ENCODE peak calls at places on chromosome 6, in six cellular contexts. One of them, this sample, is unnamed.

GRCh38 chr6:4017847-4018193 is 61.1 kb downstream of the FAM217A start:
- DNase-seq in GM12864: no peak
- DNase-seq in GM10248: peak; percentile 26
- DNase-seq in fibroblast of lung: peak; percentile 48
- DNase-seq in cardiac muscle cell: peak; percentile 46
- DNase-seq in heart left ventricle: no peak
- DNase-seq in this sample: peak; percentile 21

GRCh38 chr6:136138003-136138402 is 112.1 kb downstream of the MTFR2 start:
- DNase-seq in GM12864: no peak
- DNase-seq in GM10248: no peak
- DNase-seq in fibroblast of lung: no peak
- DNase-seq in cardiac muscle cell: no peak
- DNase-seq in heart left ventricle: no peak
- DNase-seq in this sample: no peak

GRCh38 chr6:116282698-116283097 is 3.0 kb upstream of the TSPYL1 start:
- DNase-seq in GM12864: no peak
- DNase-seq in GM10248: no peak
- DNase-seq in fibroblast of lung: no peak
- DNase-seq in cardiac muscle cell: no peak
- DNase-seq in heart left ventricle: no peak
- DNase-seq in this sample: no peak

GRCh38 chr6:159874475-159874874 is 16.3 kb upstream of the MAS1 start:
- DNase-seq in GM12864: no peak
- DNase-seq in GM10248: no peak
- DNase-seq in fibroblast of lung: peak; percentile 21
- DNase-seq in cardiac muscle cell: peak; percentile 80
- DNase-seq in heart left ventricle: peak; percentile 60
- DNase-seq in this sample: no peak

GRCh38 chr6:38801305-38801704 is 86.2 kb downstream of the DNAH8 start:
- DNase-seq in GM12864: no peak
- DNase-seq in GM10248: no peak
- DNase-seq in fibroblast of lung: no peak
- DNase-seq in cardiac muscle cell: no peak
- DNase-seq in heart left ventricle: no peak
- DNase-seq in this sample: no peak

GRCh38 chr6:119683022-119683421 is 333.5 kb upstream of the MAN1A1 start:
- DNase-seq in GM12864: no peak
- DNase-seq in GM10248: no peak
- DNase-seq in fibroblast of lung: no peak
- DNase-seq in cardiac muscle cell: no peak
- DNase-seq in heart left ventricle: no peak
- DNase-seq in this sample: no peak

GRCh38 chr6:135182120-135182992 is 1.2 kb downstream of the MYB start:
- DNase-seq in GM12864: no peak
- DNase-seq in GM10248: peak; percentile 28
- DNase-seq in fibroblast of lung: peak; percentile 6
- DNase-seq in cardiac muscle cell: peak; percentile 18
- DNase-seq in heart left ventricle: no peak
- DNase-seq in this sample: peak; percentile 48

GRCh38 chr6:9527679-9528286 is 887.1 kb downstream of the TFAP2A start:
- DNase-seq in GM12864: no peak
- DNase-seq in GM10248: no peak
- DNase-seq in fibroblast of lung: peak; percentile 52
- DNase-seq in cardiac muscle cell: peak; percentile 48
- DNase-seq in heart left ventricle: no peak
- DNase-seq in this sample: no peak

GRCh38 chr6:109478222-109478805 is 4.7 kb downstream of the ZBTB24 start:
- DNase-seq in GM12864: no peak
- DNase-seq in GM10248: no peak
- DNase-seq in fibroblast of lung: no peak
- DNase-seq in cardiac muscle cell: no peak
- DNase-seq in heart left ventricle: no peak
- DNase-seq in this sample: no peak

GRCh38 chr6:2900221-2900807 is 2.8 kb downstream of the SERPINB9 start:
- DNase-seq in GM12864: no peak
- DNase-seq in GM10248: no peak
- DNase-seq in fibroblast of lung: no peak
- DNase-seq in cardiac muscle cell: no peak
- DNase-seq in heart left ventricle: no peak
- DNase-seq in this sample: no peak

GRCh38 chr6:146850238-146850896 is 251.6 kb downstream of the ADGB start:
- DNase-seq in GM12864: no peak
- DNase-seq in GM10248: no peak
- DNase-seq in fibroblast of lung: peak; percentile 58
- DNase-seq in cardiac muscle cell: peak; percentile 80
- DNase-seq in heart left ventricle: no peak
- DNase-seq in this sample: no peak

GRCh38 chr6:100482698-100483097 is 18.0 kb upstream of the SIM1 start:
- DNase-seq in GM12864: no peak
- DNase-seq in GM10248: no peak
- DNase-seq in fibroblast of lung: no peak
- DNase-seq in cardiac muscle cell: no peak
- DNase-seq in heart left ventricle: no peak
- DNase-seq in this sample: no peak

GRCh38 chr6:139164001-139164400 is 29.1 kb downstream of the HECA start:
- DNase-seq in GM12864: no peak
- DNase-seq in GM10248: no peak
- DNase-seq in fibroblast of lung: no peak
- DNase-seq in cardiac muscle cell: no peak
- DNase-seq in heart left ventricle: no peak
- DNase-seq in this sample: no peak

GRCh38 chr6:44199883-44200282 is 16.8 kb upstream of the MYMX start:
- DNase-seq in GM12864: no peak
- DNase-seq in GM10248: no peak
- DNase-seq in fibroblast of lung: no peak
- DNase-seq in cardiac muscle cell: no peak
- DNase-seq in heart left ventricle: no peak
- DNase-seq in this sample: no peak

GRCh38 chr6:134774244-134774643 is 175.7 kb downstream of the ALDH8A1 start:
- DNase-seq in GM12864: no peak
- DNase-seq in GM10248: no peak
- DNase-seq in fibroblast of lung: peak; percentile 94
- DNase-seq in cardiac muscle cell: peak; percentile 72
- DNase-seq in heart left ventricle: no peak
- DNase-seq in this sample: no peak

GRCh38 chr6:138291036-138291848 is 73.0 kb upstream of the PBOV1 start:
- DNase-seq in GM12864: no peak
- DNase-seq in GM10248: no peak
- DNase-seq in fibroblast of lung: no peak
- DNase-seq in cardiac muscle cell: no peak
- DNase-seq in heart left ventricle: no peak
- DNase-seq in this sample: no peak

GRCh38 chr6:100881707-100882040 is 545 bp upstream of the ASCC3 start:
- DNase-seq in GM12864: no peak
- DNase-seq in GM10248: no peak
- DNase-seq in fibroblast of lung: peak; percentile 37
- DNase-seq in cardiac muscle cell: no peak
- DNase-seq in heart left ventricle: no peak
- DNase-seq in this sample: peak; percentile 14

GRCh38 chr6:46963626-46964025 is 41.9 kb upstream of the ADGRF5 start:
- DNase-seq in GM12864: no peak
- DNase-seq in GM10248: no peak
- DNase-seq in fibroblast of lung: no peak
- DNase-seq in cardiac muscle cell: peak; percentile 90
- DNase-seq in heart left ventricle: peak; percentile 47
- DNase-seq in this sample: no peak

GRCh38 chr6:158819213-158819976 is at the start of gene EZR:
- DNase-seq in GM12864: no peak
- DNase-seq in GM10248: peak; percentile 94
- DNase-seq in fibroblast of lung: peak; percentile 59
- DNase-seq in cardiac muscle cell: peak; percentile 80
- DNase-seq in heart left ventricle: peak; percentile 85
- DNase-seq in this sample: peak; percentile 97

GRCh38 chr6:165403006-165403405 is 93.6 kb upstream of the C6orf118 start:
- DNase-seq in GM12864: no peak
- DNase-seq in GM10248: no peak
- DNase-seq in fibroblast of lung: no peak
- DNase-seq in cardiac muscle cell: no peak
- DNase-seq in heart left ventricle: no peak
- DNase-seq in this sample: no peak

GRCh38 chr6:34514593-34515472 is 41.3 kb downstream of the SPDEF start:
- DNase-seq in GM12864: no peak
- DNase-seq in GM10248: no peak
- DNase-seq in fibroblast of lung: peak; percentile 77
- DNase-seq in cardiac muscle cell: peak; percentile 88
- DNase-seq in heart left ventricle: peak; percentile 37
- DNase-seq in this sample: no peak

GRCh38 chr6:122733259-122733658 is 46.3 kb upstream of the FABP7 start:
- DNase-seq in GM12864: no peak
- DNase-seq in GM10248: no peak
- DNase-seq in fibroblast of lung: no peak
- DNase-seq in cardiac muscle cell: no peak
- DNase-seq in heart left ventricle: no peak
- DNase-seq in this sample: no peak

GRCh38 chr6:101765281-101765680 is 371.8 kb downstream of the GRIK2 start:
- DNase-seq in GM12864: no peak
- DNase-seq in GM10248: no peak
- DNase-seq in fibroblast of lung: no peak
- DNase-seq in cardiac muscle cell: no peak
- DNase-seq in heart left ventricle: no peak
- DNase-seq in this sample: no peak

GRCh38 chr6:157196391-157196790 is 126.9 kb downstream of the TMEM242 start:
- DNase-seq in GM12864: no peak
- DNase-seq in GM10248: no peak
- DNase-seq in fibroblast of lung: no peak
- DNase-seq in cardiac muscle cell: no peak
- DNase-seq in heart left ventricle: no peak
- DNase-seq in this sample: no peak

DNA sequence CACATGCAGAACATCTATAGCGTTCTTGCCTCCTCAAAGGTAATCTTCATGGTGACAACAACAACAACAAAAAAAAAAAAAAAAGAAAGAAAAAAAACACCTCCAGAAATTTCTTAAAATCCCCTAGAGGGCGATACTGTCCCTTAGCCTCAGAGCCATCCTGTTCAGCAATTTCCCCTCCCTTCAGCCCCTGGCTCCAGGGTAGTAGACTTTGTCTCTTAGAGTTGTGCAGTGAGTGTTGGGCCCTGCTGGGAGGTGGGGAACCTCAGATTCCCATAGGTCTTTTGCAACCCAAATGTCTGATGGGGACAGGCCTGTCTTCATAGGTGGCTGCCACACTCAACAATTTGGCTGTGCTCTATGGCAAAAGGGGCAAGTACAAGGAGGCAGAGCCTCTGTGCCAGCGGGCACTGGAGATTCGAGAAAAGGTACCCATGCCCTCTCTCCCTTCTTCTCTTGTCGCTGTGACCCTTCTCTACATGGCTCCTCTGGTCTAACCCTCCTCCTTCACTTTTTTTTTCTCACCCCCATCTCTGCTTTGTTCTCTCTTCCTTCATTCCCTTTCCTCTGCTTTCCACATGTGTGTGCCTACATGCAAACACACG is 6.0 kb upstream of the PTK7 start:
- DNase-seq in GM12864: no peak
- DNase-seq in GM10248: peak; percentile 77
- DNase-seq in fibroblast of lung: peak; percentile 87
- DNase-seq in cardiac muscle cell: peak; percentile 86
- DNase-seq in heart left ventricle: no peak
- DNase-seq in this sample: peak; percentile 82
- TF ChIP-seq CTCF in GM12864: peak; percentile 55
- TF ChIP-seq CTCF in GM10248: peak; percentile 11
- TF ChIP-seq CTCF in fibroblast of lung: peak; percentile 60
- TF ChIP-seq CTCF in cardiac muscle cell: peak; percentile 57
- TF ChIP-seq CTCF in heart left ventricle: peak; percentile 44
- TF ChIP-seq CTCF in this sample: no peak

DNA sequence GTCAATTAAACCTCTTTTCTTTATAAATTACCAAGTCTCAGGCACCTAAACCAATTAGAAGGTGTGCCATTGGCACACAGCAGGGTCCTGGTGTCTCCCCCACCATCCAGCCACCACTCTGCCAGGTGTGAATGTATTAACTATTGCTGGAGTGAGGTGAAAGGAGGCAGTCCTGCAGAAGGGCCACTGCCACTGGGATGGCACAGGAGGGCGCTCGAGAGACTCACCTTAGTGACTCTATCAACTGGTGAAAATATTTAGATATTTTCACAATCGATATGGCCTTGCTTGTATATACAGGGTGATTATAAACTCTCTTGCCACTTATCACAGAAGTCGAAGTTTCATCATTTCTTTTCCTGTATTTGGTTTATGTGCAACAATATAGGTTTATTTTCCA is 145.6 kb upstream of the ESR1 start:
- DNase-seq in GM12864: no peak
- DNase-seq in GM10248: no peak
- DNase-seq in fibroblast of lung: no peak
- DNase-seq in cardiac muscle cell: no peak
- DNase-seq in heart left ventricle: no peak
- DNase-seq in this sample: no peak
- TF ChIP-seq CTCF in GM12864: peak; percentile 46
- TF ChIP-seq CTCF in GM10248: no peak
- TF ChIP-seq CTCF in fibroblast of lung: peak; percentile 11
- TF ChIP-seq CTCF in cardiac muscle cell: peak; percentile 33
- TF ChIP-seq CTCF in heart left ventricle: no peak
- TF ChIP-seq CTCF in this sample: no peak

DNA sequence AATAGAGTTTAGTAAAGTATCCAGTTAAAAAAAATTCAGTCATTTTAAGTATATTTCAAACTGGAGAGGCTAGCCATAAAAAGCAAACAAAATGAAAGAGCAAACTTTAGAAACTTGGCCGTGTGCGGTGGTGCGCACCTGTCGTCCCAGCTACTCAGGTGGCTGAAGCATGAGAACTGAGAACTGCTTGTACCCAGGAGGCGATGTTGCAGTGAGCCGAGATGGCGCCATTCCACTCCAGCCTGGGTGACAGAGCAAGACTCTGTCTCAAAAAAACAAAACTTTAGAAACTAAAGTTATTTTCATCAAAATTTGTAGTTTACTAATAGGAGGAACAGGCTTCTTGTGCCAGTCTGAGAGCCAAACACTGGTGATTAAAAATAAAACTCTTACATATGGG is 100.2 kb upstream of the POPDC3 start:
- DNase-seq in GM12864: no peak
- DNase-seq in GM10248: no peak
- DNase-seq in fibroblast of lung: no peak
- DNase-seq in cardiac muscle cell: no peak
- DNase-seq in heart left ventricle: no peak
- DNase-seq in this sample: no peak
- TF ChIP-seq CTCF in GM12864: no peak
- TF ChIP-seq CTCF in GM10248: no peak
- TF ChIP-seq CTCF in fibroblast of lung: no peak
- TF ChIP-seq CTCF in cardiac muscle cell: no peak
- TF ChIP-seq CTCF in heart left ventricle: no peak
- TF ChIP-seq CTCF in this sample: no peak

GRCh38 chr6:6227896-6228295 is 92.6 kb downstream of the F13A1 start:
- DNase-seq in GM12864: no peak
- DNase-seq in GM10248: no peak
- DNase-seq in fibroblast of lung: no peak
- DNase-seq in cardiac muscle cell: no peak
- DNase-seq in heart left ventricle: no peak
- DNase-seq in this sample: no peak

GRCh38 chr6:6221829-6222535 is 98.5 kb downstream of the F13A1 start:
- DNase-seq in GM12864: no peak
- DNase-seq in GM10248: peak; percentile 18
- DNase-seq in fibroblast of lung: no peak
- DNase-seq in cardiac muscle cell: no peak
- DNase-seq in heart left ventricle: no peak
- DNase-seq in this sample: peak; percentile 27

GRCh38 chr6:6225885-6226284 is 94.6 kb downstream of the F13A1 start:
- DNase-seq in GM12864: no peak
- DNase-seq in GM10248: no peak
- DNase-seq in fibroblast of lung: no peak
- DNase-seq in cardiac muscle cell: no peak
- DNase-seq in heart left ventricle: no peak
- DNase-seq in this sample: no peak

GRCh38 chr6:6220718-6221117 is 99.7 kb downstream of the F13A1 start:
- DNase-seq in GM12864: no peak
- DNase-seq in GM10248: no peak
- DNase-seq in fibroblast of lung: no peak
- DNase-seq in cardiac muscle cell: no peak
- DNase-seq in heart left ventricle: no peak
- DNase-seq in this sample: no peak

GRCh38 chr6:6224933-6225486 is 95.5 kb downstream of the F13A1 start:
- DNase-seq in GM12864: no peak
- DNase-seq in GM10248: no peak
- DNase-seq in fibroblast of lung: no peak
- DNase-seq in cardiac muscle cell: no peak
- DNase-seq in heart left ventricle: no peak
- DNase-seq in this sample: no peak
- TF ChIP-seq CTCF in GM12864: no peak
- TF ChIP-seq CTCF in GM10248: no peak
- TF ChIP-seq CTCF in fibroblast of lung: no peak
- TF ChIP-seq CTCF in cardiac muscle cell: no peak
- TF ChIP-seq CTCF in heart left ventricle: no peak
- TF ChIP-seq CTCF in this sample: no peak

This sample was measured in GM20000.